ENCODE peak calls at places on chromosomes 3 and 15, in four cellular contexts. One of them, this sample, is unnamed.

GRCh38 chr3:132378048-132378762 is 39.1 kb upstream of the DNAJC13 start:
- DNase-seq in WTC11: no peak
- DNase-seq in SIG-M5: no peak
- DNase-seq in tibial artery: no peak
- DNase-seq in this sample: no peak

GRCh38 chr3:25074151-25074550 is 353.9 kb upstream of the RARB start:
- DNase-seq in tibial artery: no peak
- DNase-seq in SIG-M5: no peak
- DNase-seq in WTC11: no peak
- DNase-seq in this sample: no peak

GRCh38 chr3:127456471-127457093 is 134.0 kb downstream of the TPRA1 start:
- DNase-seq in WTC11: peak; percentile 21
- DNase-seq in SIG-M5: no peak
- DNase-seq in tibial artery: peak; percentile 54
- DNase-seq in this sample: no peak

GRCh38 chr3:159821148-159821547 is 167.5 kb upstream of the IL12A start:
- DNase-seq in tibial artery: no peak
- DNase-seq in WTC11: no peak
- DNase-seq in SIG-M5: no peak
- DNase-seq in this sample: no peak

GRCh38 chr3:167251678-167252077 is 128.4 kb downstream of the ZBBX start:
- DNase-seq in SIG-M5: no peak
- DNase-seq in WTC11: no peak
- DNase-seq in tibial artery: no peak
- DNase-seq in this sample: no peak

GRCh38 chr3:151856106-151856505 is 17.3 kb upstream of the SUCNR1 start:
- DNase-seq in tibial artery: no peak
- DNase-seq in SIG-M5: no peak
- DNase-seq in WTC11: no peak
- DNase-seq in this sample: no peak

GRCh38 chr3:124829819-124830554 is 57.2 kb downstream of the ITGB5 start:
- DNase-seq in WTC11: no peak
- DNase-seq in SIG-M5: peak; percentile 23
- DNase-seq in tibial artery: no peak
- DNase-seq in this sample: no peak

GRCh38 chr15:45704329-45705249 is 69.8 kb downstream of the SQOR start:
- DNase-seq in tibial artery: no peak
- DNase-seq in WTC11: peak; percentile 82
- DNase-seq in SIG-M5: no peak
- DNase-seq in this sample: peak; percentile 13

GRCh38 chr3:43919067-43919466 is 228.3 kb downstream of the ABHD5 start:
- DNase-seq in tibial artery: no peak
- DNase-seq in WTC11: no peak
- DNase-seq in SIG-M5: no peak
- DNase-seq in this sample: no peak

GRCh38 chr15:83046558-83047127 is 20.4 kb downstream of the BTBD1 start:
- DNase-seq in WTC11: no peak
- DNase-seq in tibial artery: no peak
- DNase-seq in SIG-M5: no peak
- DNase-seq in this sample: no peak

GRCh38 chr3:45134758-45135521 is 11.2 kb downstream of the CDCP1 start:
- DNase-seq in tibial artery: no peak
- DNase-seq in SIG-M5: no peak
- DNase-seq in WTC11: no peak
- DNase-seq in this sample: no peak

GRCh38 chr3:127489357-127489756 is 101.2 kb downstream of the TPRA1 start:
- DNase-seq in WTC11: no peak
- DNase-seq in SIG-M5: no peak
- DNase-seq in tibial artery: no peak
- DNase-seq in this sample: no peak

GRCh38 chr3:184795493-184796198 is 16.3 kb upstream of the VPS8 start:
- DNase-seq in tibial artery: no peak
- DNase-seq in SIG-M5: no peak
- DNase-seq in WTC11: no peak
- DNase-seq in this sample: no peak

GRCh38 chr3:365268-365667 is 168.7 kb downstream of the CHL1 start:
- DNase-seq in tibial artery: no peak
- DNase-seq in WTC11: no peak
- DNase-seq in SIG-M5: no peak
- DNase-seq in this sample: no peak

GRCh38 chr3:168223085-168223484 is 127.4 kb upstream of the GOLIM4 start:
- DNase-seq in WTC11: no peak
- DNase-seq in tibial artery: no peak
- DNase-seq in SIG-M5: no peak
- DNase-seq in this sample: peak; percentile 23